ENCODE peak calls at places on chromosomes 7 and 10, in four cellular contexts. A is transverse colon, M is colonic mucosa, C is heart right ventricle. H is an unnamed sample.

GRCh38 chr7:76206633-76207032 is 4.9 kb downstream of the SRRM3 start:
- DNase-seq in A (no peak), M (no peak), C (peak; percentile 13), H (no peak)

GRCh38 chr7:81161459-81162075 is 242.7 kb upstream of the SEMA3C start:
- DNase-seq in A (no peak), M (no peak), C (no peak), H (peak; percentile 50)

GRCh38 chr7:141468341-141468740 is 82.9 kb upstream of the AGK start:
- DNase-seq in A (no peak), M (no peak), C (no peak), H (no peak)

GRCh38 chr10:73768881-73769280 is 13.0 kb upstream of the CHCHD1 start:
- DNase-seq in A (peak; percentile 36), M (no peak), C (no peak), H (peak; percentile 19)

GRCh38 chr10:79239930-79240713 is 107.1 kb upstream of the PPIF start:
- DNase-seq in A (no peak), M (no peak), C (no peak), H (no peak)

GRCh38 chr7:36076073-36076472 is 77.0 kb upstream of the EEPD1 start:
- DNase-seq in A (no peak), M (no peak), C (no peak), H (no peak)

GRCh38 chr7:70694357-70694908 is 437.5 kb upstream of the GALNT17 start:
- DNase-seq in A (peak; percentile 48), M (peak; percentile 43), C (peak; percentile 22), H (peak; percentile 56)

GRCh38 chr7:27188666-27189559 is 3.9 kb upstream of the HOXA11 start:
- DNase-seq in A (peak; percentile 78), M (peak; percentile 77), C (no peak), H (no peak)

GRCh38 chr10:93463723-93464511 is 18.2 kb downstream of the MYOF start:
- DNase-seq in A (peak; percentile 37), M (no peak), C (no peak), H (no peak)

GRCh38 chr7:44912775-44913347 is 27.5 kb upstream of the PURB start:
- DNase-seq in A (no peak), M (no peak), C (no peak), H (no peak)

GRCh38 chr7:67453981-67454380 is 457.3 kb downstream of the TYW1 start:
- DNase-seq in A (no peak), M (no peak), C (no peak), H (no peak)

GRCh38 chr10:97747573-97747972 is 10.6 kb downstream of the ZFYVE27 start:
- DNase-seq in A (no peak), M (no peak), C (no peak), H (no peak)

GRCh38 chr10:123974406-123974805 is 82.8 kb upstream of the CPXM2 start:
- DNase-seq in A (no peak), M (peak; percentile 53), C (no peak), H (no peak)
- H3K4me3 ChIP-seq in A (no peak overlapping the region), M (no peak overlapping the region), C (no peak overlapping the region), H (no peak overlapping the region)

GRCh38 chr7:158140538-158141220 is 446.9 kb downstream of the PTPRN2 start:
- DNase-seq in A (no peak), M (no peak), C (no peak), H (no peak)
- H3K9me3 ChIP-seq in A (no peaks in the 10 kb centered on the region), M (no peaks in the 10 kb centered on the region), C (no peaks in the 10 kb centered on the region), H (peaks cover 47% of the 10 kb centered on the region)

GRCh38 chr10:117535752-117536358 is 6.7 kb upstream of the EMX2 start:
- DNase-seq in A (no peak), M (no peak), C (no peak), H (no peak)

GRCh38 chr10:117537904-117538524 is 4.5 kb upstream of the EMX2 start:
- DNase-seq in A (no peak), M (no peak), C (no peak), H (no peak)

GRCh38 chr10:117536359-117536861 is 6.1 kb upstream of the EMX2 start:
- DNase-seq in A (no peak), M (no peak), C (no peak), H (no peak)

GRCh38 chr10:117536862-117537435 is 5.6 kb upstream of the EMX2 start:
- DNase-seq in A (no peak), M (no peak), C (no peak), H (no peak)

GRCh38 chr10:117537436-117537903 is 5.1 kb upstream of the EMX2 start:
- DNase-seq in A (no peak), M (no peak), C (no peak), H (no peak)
- H3K4me3 ChIP-seq in A (peak overlapping the region; percentile 17), M (no peak overlapping the region), C (no peak overlapping the region), H (no peak overlapping the region)

GRCh38 chr7:157841757-157842390 is 505.1 kb downstream of the DNAJB6 start:
- DNase-seq in A (no peak), M (no peak), C (no peak), H (no peak)

GRCh38 chr7:157839672-157840167 is 502.9 kb downstream of the DNAJB6 start:
- DNase-seq in A (no peak), M (no peak), C (no peak), H (no peak)

GRCh38 chr7:157839226-157839625 is 502.4 kb downstream of the DNAJB6 start:
- DNase-seq in A (no peak), M (no peak), C (no peak), H (no peak)

GRCh38 chr7:157840174-157840912 is 503.5 kb downstream of the DNAJB6 start:
- DNase-seq in A (no peak), M (no peak), C (no peak), H (no peak)

GRCh38 chr7:157840913-157841756 is 504.3 kb downstream of the DNAJB6 start:
- DNase-seq in A (no peak), M (no peak), C (no peak), H (no peak)
- H3K9me3 ChIP-seq in A (no peaks in the 10 kb centered on the region), M (no peaks in the 10 kb centered on the region), C (no peaks in the 10 kb centered on the region), H (peaks cover 18% of the 10 kb centered on the region)

GRCh38 chr10:59234194-59234593 is 57.8 kb downstream of the PHYHIPL start:
- DNase-seq in A (no peak), M (no peak), C (no peak), H (peak; percentile 43)
- H3K4me3 ChIP-seq in A (no peak overlapping the region), M (no peak overlapping the region), C (no peak overlapping the region), H (no peak overlapping the region)

GRCh38 chr10:50531388-50532077 is 92.2 kb downstream of the SGMS1 start:
- DNase-seq in A (no peak), M (no peak), C (no peak), H (no peak)

GRCh38 chr10:50526185-50526584 is 97.6 kb downstream of the SGMS1 start:
- DNase-seq in A (no peak), M (no peak), C (no peak), H (no peak)

GRCh38 chr10:50527438-50528043 is 96.2 kb downstream of the SGMS1 start:
- DNase-seq in A (no peak), M (no peak), C (no peak), H (no peak)

GRCh38 chr10:50528206-50528605 is 95.5 kb downstream of the SGMS1 start:
- DNase-seq in A (no peak), M (no peak), C (no peak), H (no peak)

DNA sequence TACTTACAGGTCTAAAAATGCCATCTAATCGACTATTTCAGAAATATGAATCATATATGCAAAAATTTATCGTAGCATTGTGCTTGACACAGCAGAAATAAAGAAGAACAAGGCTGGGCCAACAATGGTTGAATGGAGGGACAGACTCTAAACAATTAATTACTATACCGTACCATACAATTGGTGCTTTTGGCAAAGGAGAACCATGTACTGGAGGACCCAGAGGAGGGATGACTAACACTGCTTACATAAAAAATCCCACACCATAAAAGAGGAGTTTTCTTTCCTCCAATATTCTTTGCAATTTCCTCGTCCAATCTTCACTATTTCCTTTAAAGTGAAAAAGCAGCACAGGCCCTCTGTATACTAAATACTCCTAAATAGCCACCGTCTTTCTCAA is 94.1 kb downstream of the SGMS1 start:
- DNase-seq in A (no peak), M (no peak), C (no peak), H (no peak)
- H3K9me3 ChIP-seq in A (no peaks in the 10 kb centered on the region), M (no peaks in the 10 kb centered on the region), C (no peaks in the 10 kb centered on the region), H (no peaks in the 10 kb centered on the region)

GRCh38 chr10:101120884-101121660 is 10.0 kb upstream of the TLX1 start:
- DNase-seq in A (peak; percentile 74), M (peak; percentile 71), C (no peak), H (no peak)
- H3K4me3 ChIP-seq in A (peak overlapping the region; percentile 68), M (peak overlapping the region; percentile 54), C (peak overlapping the region; percentile 32), H (peak overlapping the region; percentile 27)

GRCh38 chr7:64602518-64602917 is 39.6 kb upstream of the ZNF680 start:
- DNase-seq in A (no peak), M (no peak), C (no peak), H (no peak)

GRCh38 chr7:64606385-64606784 is 43.5 kb upstream of the ZNF680 start:
- DNase-seq in A (no peak), M (no peak), C (no peak), H (no peak)

GRCh38 chr7:64602086-64602485 is 39.2 kb upstream of the ZNF680 start:
- DNase-seq in A (no peak), M (no peak), C (no peak), H (no peak)

GRCh38 chr7:64599341-64599740 is 36.5 kb upstream of the ZNF680 start:
- DNase-seq in A (no peak), M (no peak), C (no peak), H (no peak)

DNA sequence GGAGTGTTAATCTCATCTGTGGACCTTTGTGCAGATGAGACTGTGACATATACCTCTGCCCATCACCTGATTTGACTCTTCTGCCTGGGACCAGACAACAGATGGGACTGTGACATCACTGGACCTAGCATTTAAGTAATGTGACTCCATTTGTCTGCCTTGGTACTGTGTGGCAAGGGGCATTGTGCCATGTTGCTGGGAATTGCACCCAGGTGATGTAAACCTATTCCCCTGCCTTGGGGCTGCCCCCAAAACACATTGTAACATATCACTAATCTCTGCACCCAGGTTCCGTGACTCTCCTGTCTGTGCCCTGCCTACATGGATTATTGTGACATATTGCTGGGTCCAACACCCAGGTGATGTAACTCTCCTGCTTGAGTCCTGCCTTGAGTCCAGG is 40.4 kb upstream of the ZNF680 start:
- DNase-seq in A (no peak), M (no peak), C (no peak), H (no peak)
- H3K9me3 ChIP-seq in A (no peaks in the 10 kb centered on the region), M (no peaks in the 10 kb centered on the region), C (no peaks in the 10 kb centered on the region), H (peaks cover 9% of the 10 kb centered on the region)

GRCh38 chr10:5887641-5888040 is 2.1 kb downstream of the ANKRD16 start:
- DNase-seq in A (no peak), M (no peak), C (no peak), H (no peak)
- H3K4me3 ChIP-seq in A (peak overlapping the region; percentile 87), M (no peak overlapping the region), C (no peak overlapping the region), H (no peak overlapping the region)

H was measured in A673.